ENCODE peak calls at places on chromosomes 2 and 18, in five cellular contexts. K is cardiac fibroblast, L is lower lobe of right lung, T is tibial artery, O is foreskin fibroblast. W is an unnamed sample.

GRCh38 chr2:69615078-69615630 is 28.4 kb downstream of the AAK1 start:
- DNase-seq in O (no peak), L (no peak), T (no peak), K (no peak), W (no peak)

GRCh38 chr18:11884396-11885030 is 23.6 kb downstream of the MPPE1 start:
- DNase-seq in K (no peak), L (no peak), T (peak; percentile 38), O (no peak), W (no peak)

GRCh38 chr2:71503827-71504226 is 50.5 kb downstream of the DYSF start:
- DNase-seq in O (no peak), L (no peak), K (no peak), T (peak; percentile 50), W (no peak)

GRCh38 chr2:221465776-221466175 is 106.3 kb downstream of the EPHA4 start:
- DNase-seq in O (no peak), L (no peak), T (no peak), K (peak; percentile 25), W (no peak)

GRCh38 chr2:182668671-182669070 is 47.4 kb upstream of the DNAJC10 start:
- DNase-seq in T (no peak), K (no peak), O (no peak), L (no peak), W (peak; percentile 41)

GRCh38 chr18:46706968-46707367 is 49.9 kb downstream of the ST8SIA5 start:
- DNase-seq in O (peak; percentile 10), L (no peak), T (no peak), K (no peak), W (no peak)

GRCh38 chr2:7516447-7517121 is 599.4 kb downstream of the RNF144A start:
- DNase-seq in O (peak; percentile 61), K (no peak), L (no peak), T (no peak), W (no peak)

GRCh38 chr2:65377556-65378307 is 54.7 kb downstream of the SPRED2 start:
- DNase-seq in K (peak; percentile 76), O (peak; percentile 89), T (no peak), L (no peak), W (no peak)

GRCh38 chr2:148752977-148753376 is 108.4 kb downstream of the EPC2 start:
- DNase-seq in T (no peak), L (no peak), K (no peak), O (no peak), W (no peak)

GRCh38 chr2:72104821-72105588 is 42.7 kb downstream of the CYP26B1 start:
- DNase-seq in L (no peak), K (no peak), O (no peak), T (peak; percentile 54), W (no peak)

GRCh38 chr18:44579028-44579692 is 101.5 kb upstream of the SETBP1 start:
- DNase-seq in K (peak; percentile 58), T (no peak), L (no peak), O (peak; percentile 69), W (no peak)

GRCh38 chr2:184463102-184463865 is 135.0 kb upstream of the ZNF804A start:
- DNase-seq in K (no peak), T (no peak), L (no peak), O (no peak), W (no peak)

GRCh38 chr2:97792416-97792815 is 79.0 kb downstream of the ZAP70 start:
- DNase-seq in T (no peak), K (no peak), O (no peak), L (no peak), W (no peak)

GRCh38 chr2:97775074-97775473 is 61.7 kb downstream of the ZAP70 start:
- DNase-seq in O (no peak), L (no peak), K (no peak), T (no peak), W (no peak)

GRCh38 chr2:235799281-235799680 is 305.4 kb downstream of the AGAP1 start:
- DNase-seq in O (no peak), K (no peak), L (no peak), T (no peak), W (no peak)

GRCh38 chr2:196183172-196183473 is 11.7 kb upstream of the STK17B start:
- DNase-seq in L (no peak), T (no peak), K (no peak), O (no peak), W (no peak)

GRCh38 chr2:240293865-240294461 is 141.5 kb upstream of the GPC1 start:
- DNase-seq in K (no peak), T (peak; percentile 58), L (no peak), O (no peak), W (no peak)

GRCh38 chr2:239311132-239312040 is 89.4 kb downstream of the HDAC4 start:
- DNase-seq in L (peak; percentile 80), O (peak; percentile 54), K (no peak), T (peak; percentile 61), W (no peak)

GRCh38 chr2:75162897-75163296 is 36.4 kb downstream of the TACR1 start:
- DNase-seq in O (no peak), K (no peak), L (no peak), T (no peak), W (no peak)

GRCh38 chr2:216551669-216552068 is 53.0 kb downstream of the RPL37A start:
- DNase-seq in T (no peak), K (no peak), L (no peak), O (no peak), W (no peak)

GRCh38 chr18:34120294-34120693 is 104.4 kb downstream of the NOL4 start:
- DNase-seq in K (no peak), O (peak; percentile 35), L (no peak), T (no peak), W (no peak)

GRCh38 chr2:128279786-128280701 is 38.6 kb downstream of the HS6ST1 start:
- DNase-seq in L (peak; percentile 47), K (no peak), T (peak; percentile 65), O (no peak), W (peak; percentile 73)

GRCh38 chr2:86671304-86671981 is 47.8 kb upstream of the RNF103 start:
- DNase-seq in L (no peak), T (no peak), K (peak; percentile 59), O (peak; percentile 39), W (no peak)

GRCh38 chr2:8285081-8285480 is 396.8 kb upstream of the ID2 start:
- DNase-seq in K (peak; percentile 10), L (no peak), O (no peak), T (no peak), W (no peak)

GRCh38 chr2:38076710-38077430 is 919 bp upstream of the CYP1B1 start:
- DNase-seq in K (peak; percentile 89), T (peak; percentile 84), L (peak; percentile 90), O (peak; percentile 96), W (peak; percentile 95)

GRCh38 chr2:202723746-202724145 is 89.0 kb downstream of the FAM117B start:
- DNase-seq in T (no peak), O (no peak), L (no peak), K (no peak), W (no peak)

GRCh38 chr18:37314534-37314933 is 251.1 kb downstream of the CELF4 start:
- DNase-seq in O (no peak), K (no peak), L (no peak), T (no peak), W (no peak)
- TF ChIP-seq CTCF in O (no peak), K (no peak), L (no peak), T (no peak), W (no peak)

GRCh38 chr18:2952605-2953004 is 60.3 kb downstream of the LPIN2 start:
- DNase-seq in O (no peak), T (no peak), K (no peak), L (no peak), W (no peak)

DNA sequence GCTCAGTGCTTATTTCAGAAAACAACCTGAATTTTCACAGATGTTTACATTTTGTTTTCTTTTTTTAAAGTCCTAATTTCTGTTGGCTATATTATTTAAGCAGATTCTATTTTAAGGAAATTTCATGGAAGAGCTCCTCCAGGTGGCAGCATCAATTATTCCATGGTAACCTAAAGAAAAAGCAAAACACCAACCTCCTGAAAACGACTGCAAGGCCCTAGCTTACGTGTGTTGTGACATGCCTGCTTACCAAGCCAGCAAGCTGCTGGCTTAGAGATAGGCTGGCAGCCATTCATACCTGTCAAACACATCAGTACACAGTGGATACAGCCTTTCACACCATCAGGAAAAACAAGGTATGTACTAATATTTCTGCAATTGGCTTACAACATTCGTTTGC is 64.9 kb downstream of the LPIN2 start:
- DNase-seq in T (no peak), L (no peak), O (peak; percentile 67), K (peak; percentile 86), W (no peak)
- TF ChIP-seq CTCF in T (no peak), L (peak; percentile 19), O (peak; percentile 38), K (peak; percentile 43), W (peak; percentile 81)

DNA sequence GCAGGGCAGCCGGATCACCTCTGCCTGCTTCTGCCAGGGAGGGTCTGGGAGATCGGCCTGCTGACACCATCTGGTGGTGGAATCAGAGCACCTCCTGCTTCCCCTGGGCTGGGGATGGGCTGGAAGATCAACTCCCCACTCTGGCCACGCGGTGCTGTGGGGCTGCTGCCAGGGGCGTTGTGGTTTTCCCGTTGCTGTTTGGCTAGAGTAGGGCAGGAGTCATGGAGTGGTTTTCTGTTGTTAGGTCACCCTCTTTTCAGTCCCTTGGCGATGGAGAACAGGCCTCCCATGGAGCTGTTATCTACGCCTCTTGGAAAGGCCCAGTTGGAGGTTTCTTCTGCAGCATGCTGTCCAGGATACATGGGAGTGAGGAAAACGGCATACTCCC is 15.2 kb downstream of the BCL2L11 start:
- DNase-seq in O (no peak), K (peak; percentile 90), T (no peak), L (peak; percentile 52), W (no peak)
- TF ChIP-seq CTCF in O (no peak), K (peak; percentile 21), T (no peak), L (peak; percentile 14), W (peak; percentile 28)

GRCh38 chr2:118878531-118879149 is 31.2 kb upstream of the EN1 start:
- DNase-seq in T (no peak), O (no peak), L (no peak), K (no peak), W (no peak)

GRCh38 chr2:118875298-118875697 is 27.9 kb upstream of the EN1 start:
- DNase-seq in T (no peak), L (no peak), O (no peak), K (no peak), W (no peak)

GRCh38 chr2:118874324-118874723 is 26.9 kb upstream of the EN1 start:
- DNase-seq in K (no peak), O (no peak), T (no peak), L (no peak), W (no peak)
- TF ChIP-seq CTCF in K (no peak), O (no peak), T (no peak), L (no peak), W (no peak)

GRCh38 chr2:25710750-25711149 is 37.4 kb upstream of the DTNB start:
- DNase-seq in O (no peak), L (no peak), K (no peak), T (no peak), W (no peak)

GRCh38 chr2:25712455-25712854 is 39.1 kb upstream of the DTNB start:
- DNase-seq in O (no peak), L (no peak), T (no peak), K (no peak), W (no peak)

GRCh38 chr2:25711641-25712369 is 38.4 kb upstream of the DTNB start:
- DNase-seq in K (no peak), L (no peak), T (no peak), O (no peak), W (no peak)

GRCh38 chr2:25709349-25709748 is 36.0 kb upstream of the DTNB start:
- DNase-seq in O (no peak), T (no peak), L (no peak), K (no peak), W (no peak)

GRCh38 chr2:25707927-25708326 is 34.5 kb upstream of the DTNB start:
- DNase-seq in O (peak; percentile 24), L (no peak), K (no peak), T (no peak), W (no peak)
- TF ChIP-seq CTCF in O (no peak), L (no peak), K (no peak), T (no peak), W (no peak)

GRCh38 chr2:224749136-224749535 is 33.0 kb upstream of the CCDC195 start:
- DNase-seq in L (no peak), T (no peak), K (peak; percentile 34), O (peak; percentile 17), W (no peak)
- TF ChIP-seq CTCF in L (no peak), T (no peak), K (peak; percentile 21), O (no peak), W (peak; percentile 53)